ENCODE peak calls at places on chromosomes 11 and 22, in six cellular contexts. One of them, this sample, is unnamed.

GRCh38 chr11:3203221-3204043 is 15.2 kb downstream of the MRGPRG start:
- DNase-seq in effector CD4-positive, alpha-beta T cell: no peak
- DNase-seq in WTC11: peak
- DNase-seq in ureter: no peak
- DNase-seq in activated gamma-delta T cell treated with anti-CD3 and anti-CD28 coated beads, Interleukin-2, amount 50 U/mL, for 16 hours: no peak
- DNase-seq in tibial nerve: no peak
- DNase-seq in this sample: no peak

GRCh38 chr11:123594188-123594901 is 60.1 kb downstream of the SCN3B start:
- DNase-seq in effector CD4-positive, alpha-beta T cell: no peak
- DNase-seq in WTC11: no peak
- DNase-seq in ureter: no peak
- DNase-seq in activated gamma-delta T cell treated with anti-CD3 and anti-CD28 coated beads, Interleukin-2, amount 50 U/mL, for 16 hours: no peak
- DNase-seq in tibial nerve: no peak
- DNase-seq in this sample: no peak

GRCh38 chr11:103202048-103202651 is 92.9 kb downstream of the DYNC2H1 start:
- DNase-seq in effector CD4-positive, alpha-beta T cell: no peak
- DNase-seq in WTC11: no peak
- DNase-seq in ureter: no peak
- DNase-seq in activated gamma-delta T cell treated with anti-CD3 and anti-CD28 coated beads, Interleukin-2, amount 50 U/mL, for 16 hours: no peak
- DNase-seq in tibial nerve: no peak
- DNase-seq in this sample: no peak

GRCh38 chr11:69939551-69940245 is 120.5 kb upstream of the FGF3 start:
- DNase-seq in effector CD4-positive, alpha-beta T cell: no peak
- DNase-seq in WTC11: peak
- DNase-seq in ureter: peak
- DNase-seq in activated gamma-delta T cell treated with anti-CD3 and anti-CD28 coated beads, Interleukin-2, amount 50 U/mL, for 16 hours: no peak
- DNase-seq in tibial nerve: no peak
- DNase-seq in this sample: no peak

GRCh38 chr11:1228183-1228821 is 5.4 kb downstream of the MUC5B start:
- DNase-seq in effector CD4-positive, alpha-beta T cell: no peak
- DNase-seq in WTC11: no peak
- DNase-seq in ureter: no peak
- DNase-seq in activated gamma-delta T cell treated with anti-CD3 and anti-CD28 coated beads, Interleukin-2, amount 50 U/mL, for 16 hours: no peak
- DNase-seq in tibial nerve: no peak
- DNase-seq in this sample: no peak

GRCh38 chr22:23094695-23095466 is 24.6 kb downstream of the GNAZ start:
- DNase-seq in effector CD4-positive, alpha-beta T cell: no peak
- DNase-seq in WTC11: no peak
- DNase-seq in ureter: no peak
- DNase-seq in activated gamma-delta T cell treated with anti-CD3 and anti-CD28 coated beads, Interleukin-2, amount 50 U/mL, for 16 hours: no peak
- DNase-seq in tibial nerve: no peak
- DNase-seq in this sample: no peak

GRCh38 chr22:22414266-22414665 is 94.3 kb downstream of the ZNF280B start:
- DNase-seq in effector CD4-positive, alpha-beta T cell: no peak
- DNase-seq in WTC11: no peak
- DNase-seq in ureter: no peak
- DNase-seq in activated gamma-delta T cell treated with anti-CD3 and anti-CD28 coated beads, Interleukin-2, amount 50 U/mL, for 16 hours: no peak
- DNase-seq in tibial nerve: no peak
- DNase-seq in this sample: no peak

GRCh38 chr11:24637520-24637919 is 140.7 kb downstream of the LUZP2 start:
- DNase-seq in effector CD4-positive, alpha-beta T cell: no peak
- DNase-seq in WTC11: peak
- DNase-seq in ureter: no peak
- DNase-seq in activated gamma-delta T cell treated with anti-CD3 and anti-CD28 coated beads, Interleukin-2, amount 50 U/mL, for 16 hours: no peak
- DNase-seq in tibial nerve: no peak
- DNase-seq in this sample: no peak

GRCh38 chr11:123640677-123641494 is 13.5 kb downstream of the SCN3B start:
- DNase-seq in effector CD4-positive, alpha-beta T cell: peak
- DNase-seq in WTC11: peak
- DNase-seq in ureter: no peak
- DNase-seq in activated gamma-delta T cell treated with anti-CD3 and anti-CD28 coated beads, Interleukin-2, amount 50 U/mL, for 16 hours: peak
- DNase-seq in tibial nerve: no peak
- DNase-seq in this sample: peak

GRCh38 chr11:24046731-24047130 is 450.1 kb upstream of the LUZP2 start:
- DNase-seq in effector CD4-positive, alpha-beta T cell: no peak
- DNase-seq in WTC11: no peak
- DNase-seq in ureter: no peak
- DNase-seq in activated gamma-delta T cell treated with anti-CD3 and anti-CD28 coated beads, Interleukin-2, amount 50 U/mL, for 16 hours: no peak
- DNase-seq in tibial nerve: no peak
- DNase-seq in this sample: no peak

GRCh38 chr11:103396237-103396636 is 287.0 kb downstream of the DYNC2H1 start:
- DNase-seq in effector CD4-positive, alpha-beta T cell: no peak
- DNase-seq in WTC11: no peak
- DNase-seq in ureter: no peak
- DNase-seq in activated gamma-delta T cell treated with anti-CD3 and anti-CD28 coated beads, Interleukin-2, amount 50 U/mL, for 16 hours: no peak
- DNase-seq in tibial nerve: no peak
- DNase-seq in this sample: no peak

GRCh38 chr11:61028135-61028729 is 56.8 kb downstream of the CD6 start:
- DNase-seq in effector CD4-positive, alpha-beta T cell: peak
- DNase-seq in WTC11: no peak
- DNase-seq in ureter: no peak
- DNase-seq in activated gamma-delta T cell treated with anti-CD3 and anti-CD28 coated beads, Interleukin-2, amount 50 U/mL, for 16 hours: peak
- DNase-seq in tibial nerve: no peak
- DNase-seq in this sample: no peak

GRCh38 chr22:42315392-42315756 is 44.9 kb upstream of the TCF20 start:
- DNase-seq in effector CD4-positive, alpha-beta T cell: no peak
- DNase-seq in WTC11: no peak
- DNase-seq in ureter: no peak
- DNase-seq in activated gamma-delta T cell treated with anti-CD3 and anti-CD28 coated beads, Interleukin-2, amount 50 U/mL, for 16 hours: no peak
- DNase-seq in tibial nerve: no peak
- DNase-seq in this sample: no peak

GRCh38 chr11:120060512-120060911 is 77.4 kb downstream of the TRIM29 start:
- DNase-seq in effector CD4-positive, alpha-beta T cell: no peak
- DNase-seq in WTC11: no peak
- DNase-seq in ureter: no peak
- DNase-seq in activated gamma-delta T cell treated with anti-CD3 and anti-CD28 coated beads, Interleukin-2, amount 50 U/mL, for 16 hours: no peak
- DNase-seq in tibial nerve: no peak
- DNase-seq in this sample: no peak

GRCh38 chr11:34830648-34831047 is 85.5 kb downstream of the APIP start:
- DNase-seq in effector CD4-positive, alpha-beta T cell: no peak
- DNase-seq in WTC11: no peak
- DNase-seq in ureter: no peak
- DNase-seq in activated gamma-delta T cell treated with anti-CD3 and anti-CD28 coated beads, Interleukin-2, amount 50 U/mL, for 16 hours: no peak
- DNase-seq in tibial nerve: no peak
- DNase-seq in this sample: peak

GRCh38 chr22:30240541-30241417 is 5.8 kb downstream of the LIF start:
- DNase-seq in effector CD4-positive, alpha-beta T cell: no peak
- DNase-seq in WTC11: no peak
- DNase-seq in ureter: no peak
- DNase-seq in activated gamma-delta T cell treated with anti-CD3 and anti-CD28 coated beads, Interleukin-2, amount 50 U/mL, for 16 hours: no peak
- DNase-seq in tibial nerve: no peak
- DNase-seq in this sample: no peak

GRCh38 chr22:24593810-24594568 is 1.1 kb upstream of the LRRC75B start:
- DNase-seq in effector CD4-positive, alpha-beta T cell: no peak
- DNase-seq in WTC11: no peak
- DNase-seq in ureter: no peak
- DNase-seq in activated gamma-delta T cell treated with anti-CD3 and anti-CD28 coated beads, Interleukin-2, amount 50 U/mL, for 16 hours: no peak
- DNase-seq in tibial nerve: no peak
- DNase-seq in this sample: no peak

GRCh38 chr11:5243845-5244180 is 5.8 kb downstream of the HBG1 start:
- DNase-seq in effector CD4-positive, alpha-beta T cell: no peak
- DNase-seq in WTC11: no peak
- DNase-seq in ureter: no peak
- DNase-seq in activated gamma-delta T cell treated with anti-CD3 and anti-CD28 coated beads, Interleukin-2, amount 50 U/mL, for 16 hours: no peak
- DNase-seq in tibial nerve: no peak
- DNase-seq in this sample: no peak

GRCh38 chr22:35071784-35072183 is 5.8 kb downstream of the ISX start:
- DNase-seq in effector CD4-positive, alpha-beta T cell: no peak
- DNase-seq in WTC11: no peak
- DNase-seq in ureter: no peak
- DNase-seq in activated gamma-delta T cell treated with anti-CD3 and anti-CD28 coated beads, Interleukin-2, amount 50 U/mL, for 16 hours: no peak
- DNase-seq in tibial nerve: no peak
- DNase-seq in this sample: no peak

GRCh38 chr11:45453721-45454120 is 167.6 kb upstream of the SYT13 start:
- DNase-seq in effector CD4-positive, alpha-beta T cell: no peak
- DNase-seq in WTC11: no peak
- DNase-seq in ureter: no peak
- DNase-seq in activated gamma-delta T cell treated with anti-CD3 and anti-CD28 coated beads, Interleukin-2, amount 50 U/mL, for 16 hours: no peak
- DNase-seq in tibial nerve: no peak
- DNase-seq in this sample: no peak

GRCh38 chr11:1763796-1764661 is at the start of gene CTSD:
- DNase-seq in effector CD4-positive, alpha-beta T cell: peak
- DNase-seq in WTC11: peak
- DNase-seq in ureter: peak
- DNase-seq in activated gamma-delta T cell treated with anti-CD3 and anti-CD28 coated beads, Interleukin-2, amount 50 U/mL, for 16 hours: peak
- DNase-seq in tibial nerve: peak
- DNase-seq in this sample: peak

GRCh38 chr11:65646288-65646734 is 8.4 kb downstream of the SIPA1 start:
- DNase-seq in effector CD4-positive, alpha-beta T cell: no peak
- DNase-seq in WTC11: no peak
- DNase-seq in ureter: no peak
- DNase-seq in activated gamma-delta T cell treated with anti-CD3 and anti-CD28 coated beads, Interleukin-2, amount 50 U/mL, for 16 hours: no peak
- DNase-seq in tibial nerve: no peak
- DNase-seq in this sample: no peak

GRCh38 chr22:37674951-37675929 is at the start of gene LGALS1:
- DNase-seq in effector CD4-positive, alpha-beta T cell: peak
- DNase-seq in WTC11: peak
- DNase-seq in ureter: peak
- DNase-seq in activated gamma-delta T cell treated with anti-CD3 and anti-CD28 coated beads, Interleukin-2, amount 50 U/mL, for 16 hours: no peak
- DNase-seq in tibial nerve: peak
- DNase-seq in this sample: peak

GRCh38 chr11:65100674-65101350 is 4.8 kb downstream of the VPS51 start:
- DNase-seq in effector CD4-positive, alpha-beta T cell: no peak
- DNase-seq in WTC11: no peak
- DNase-seq in ureter: no peak
- DNase-seq in activated gamma-delta T cell treated with anti-CD3 and anti-CD28 coated beads, Interleukin-2, amount 50 U/mL, for 16 hours: no peak
- DNase-seq in tibial nerve: no peak
- DNase-seq in this sample: no peak

GRCh38 chr11:97445561-97445960 is 1055.7 kb downstream of the JRKL start:
- DNase-seq in effector CD4-positive, alpha-beta T cell: no peak
- DNase-seq in WTC11: no peak
- DNase-seq in ureter: no peak
- DNase-seq in activated gamma-delta T cell treated with anti-CD3 and anti-CD28 coated beads, Interleukin-2, amount 50 U/mL, for 16 hours: no peak
- DNase-seq in tibial nerve: no peak
- DNase-seq in this sample: no peak

GRCh38 chr11:57639321-57640067 is 10.2 kb downstream of the YPEL4 start:
- DNase-seq in effector CD4-positive, alpha-beta T cell: no peak
- DNase-seq in WTC11: peak
- DNase-seq in ureter: no peak
- DNase-seq in activated gamma-delta T cell treated with anti-CD3 and anti-CD28 coated beads, Interleukin-2, amount 50 U/mL, for 16 hours: no peak
- DNase-seq in tibial nerve: no peak
- DNase-seq in this sample: no peak

GRCh38 chr11:61688368-61689163 is 8.4 kb downstream of the DAGLA start:
- DNase-seq in effector CD4-positive, alpha-beta T cell: no peak
- DNase-seq in WTC11: no peak
- DNase-seq in ureter: no peak
- DNase-seq in activated gamma-delta T cell treated with anti-CD3 and anti-CD28 coated beads, Interleukin-2, amount 50 U/mL, for 16 hours: no peak
- DNase-seq in tibial nerve: peak
- DNase-seq in this sample: no peak

GRCh38 chr22:23259916-23260644 is 79.8 kb downstream of the BCR start:
- DNase-seq in effector CD4-positive, alpha-beta T cell: no peak
- DNase-seq in WTC11: peak
- DNase-seq in ureter: no peak
- DNase-seq in activated gamma-delta T cell treated with anti-CD3 and anti-CD28 coated beads, Interleukin-2, amount 50 U/mL, for 16 hours: no peak
- DNase-seq in tibial nerve: no peak
- DNase-seq in this sample: no peak

GRCh38 chr22:49382451-49382735 is 445.3 kb downstream of the BRD1 start:
- DNase-seq in effector CD4-positive, alpha-beta T cell: no peak
- DNase-seq in WTC11: no peak
- DNase-seq in ureter: peak
- DNase-seq in activated gamma-delta T cell treated with anti-CD3 and anti-CD28 coated beads, Interleukin-2, amount 50 U/mL, for 16 hours: no peak
- DNase-seq in tibial nerve: no peak
- DNase-seq in this sample: no peak

GRCh38 chr11:68651985-68652682 is 32.2 kb upstream of the GAL start:
- DNase-seq in effector CD4-positive, alpha-beta T cell: no peak
- DNase-seq in WTC11: no peak
- DNase-seq in ureter: no peak
- DNase-seq in activated gamma-delta T cell treated with anti-CD3 and anti-CD28 coated beads, Interleukin-2, amount 50 U/mL, for 16 hours: no peak
- DNase-seq in tibial nerve: no peak
- DNase-seq in this sample: no peak

GRCh38 chr11:76588455-76589325 is 81.9 kb downstream of the LRRC32 start:
- DNase-seq in effector CD4-positive, alpha-beta T cell: no peak
- DNase-seq in WTC11: no peak
- DNase-seq in ureter: no peak
- DNase-seq in activated gamma-delta T cell treated with anti-CD3 and anti-CD28 coated beads, Interleukin-2, amount 50 U/mL, for 16 hours: no peak
- DNase-seq in tibial nerve: peak
- DNase-seq in this sample: no peak

GRCh38 chr22:28139993-28140392 is 220.9 kb upstream of the PITPNB start:
- DNase-seq in effector CD4-positive, alpha-beta T cell: no peak
- DNase-seq in WTC11: no peak
- DNase-seq in ureter: no peak
- DNase-seq in activated gamma-delta T cell treated with anti-CD3 and anti-CD28 coated beads, Interleukin-2, amount 50 U/mL, for 16 hours: no peak
- DNase-seq in tibial nerve: no peak
- DNase-seq in this sample: no peak

GRCh38 chr11:76782526-76783293 is 446 bp upstream of the TSKU start:
- DNase-seq in effector CD4-positive, alpha-beta T cell: no peak
- DNase-seq in WTC11: peak
- DNase-seq in ureter: peak
- DNase-seq in activated gamma-delta T cell treated with anti-CD3 and anti-CD28 coated beads, Interleukin-2, amount 50 U/mL, for 16 hours: no peak
- DNase-seq in tibial nerve: peak
- DNase-seq in this sample: peak

GRCh38 chr22:36258750-36259619 is 6.1 kb downstream of the APOL1 start:
- DNase-seq in effector CD4-positive, alpha-beta T cell: no peak
- DNase-seq in WTC11: peak
- DNase-seq in ureter: peak
- DNase-seq in activated gamma-delta T cell treated with anti-CD3 and anti-CD28 coated beads, Interleukin-2, amount 50 U/mL, for 16 hours: no peak
- DNase-seq in tibial nerve: no peak
- DNase-seq in this sample: no peak